ENCODE peak calls at places on chromosomes 2 and 18, in ten cellular contexts. B, X, M, W, T, Y, V, K, N and E are unnamed samples.

GRCh38 chr18:22113144-22113813 is 56.1 kb upstream of the GATA6 start:
- DNase-seq in K (no peak), T (no peak), Y (no peak), B (no peak), X (no peak), N (no peak), W (peak; percentile 88), V (no peak), M (peak; percentile 86), E (no peak)

GRCh38 chr2:33275689-33276444 is 200.6 kb upstream of the RASGRP3 start:
- DNase-seq in X (peak; percentile 95), W (no peak), N (peak; percentile 40), Y (no peak), K (no peak), T (peak; percentile 58), M (peak; percentile 61), B (no peak), V (no peak), E (peak; percentile 94)

GRCh38 chr18:37243756-37244155 is 321.8 kb downstream of the CELF4 start:
- DNase-seq in B (no peak), W (no peak), T (no peak), Y (no peak), K (no peak), V (no peak), X (no peak), N (no peak), M (no peak), E (no peak)

GRCh38 chr2:237282568-237283128 is 131.3 kb downstream of the COL6A3 start:
- DNase-seq in V (no peak), K (no peak), B (no peak), N (no peak), Y (no peak), W (no peak), X (no peak), M (no peak), T (peak; percentile 57), E (no peak)

GRCh38 chr2:103810875-103811274 is 1043.0 kb upstream of the POU3F3 start:
- DNase-seq in T (no peak), B (no peak), Y (no peak), M (no peak), V (no peak), X (no peak), W (no peak), N (no peak), K (no peak), E (no peak)

GRCh38 chr18:50816767-50817166 is 3.0 kb downstream of the MRO start:
- DNase-seq in X (no peak), B (no peak), W (no peak), T (no peak), N (no peak), Y (no peak), V (no peak), M (no peak), K (no peak), E (no peak)

GRCh38 chr18:3710712-3711269 is 260.8 kb downstream of the TGIF1 start:
- DNase-seq in W (no peak), N (no peak), M (peak; percentile 75), V (no peak), Y (no peak), B (peak; percentile 34), X (no peak), T (peak; percentile 34), K (no peak), E (no peak)

GRCh38 chr2:237060518-237061312 is 25.0 kb upstream of the COPS8 start:
- DNase-seq in X (peak; percentile 83), B (peak; percentile 68), M (peak; percentile 31), T (peak; percentile 53), N (peak; percentile 42), Y (peak; percentile 49), V (peak; percentile 36), K (no peak), W (no peak), E (peak; percentile 45)

GRCh38 chr18:26004827-26005226 is 85.6 kb downstream of the SS18 start:
- DNase-seq in W (no peak), N (no peak), X (no peak), K (no peak), V (no peak), M (no peak), B (no peak), Y (no peak), T (no peak), E (no peak)

GRCh38 chr2:150517951-150518680 is 30.6 kb upstream of the RND3 start:
- DNase-seq in B (no peak), V (no peak), K (no peak), T (peak; percentile 82), X (peak; percentile 75), W (no peak), M (no peak), Y (no peak), N (no peak), E (no peak)

GRCh38 chr2:3267869-3268704 is 109.5 kb downstream of the EIPR1 start:
- DNase-seq in V (no peak), W (no peak), B (no peak), T (no peak), M (peak; percentile 25), N (no peak), Y (no peak), K (no peak), X (no peak), E (no peak)

GRCh38 chr2:227608469-227609338 is 5.9 kb downstream of the SCYGR3 start:
- DNase-seq in K (no peak), X (no peak), M (no peak), B (peak; percentile 31), Y (no peak), W (no peak), N (no peak), T (no peak), V (no peak), E (no peak)

GRCh38 chr2:64287321-64287720 is 143.1 kb upstream of the PELI1 start:
- DNase-seq in T (no peak), M (no peak), X (no peak), V (no peak), N (no peak), W (no peak), K (no peak), Y (no peak), B (no peak), E (no peak)

GRCh38 chr2:85678794-85679672 is 11.0 kb upstream of the SFTPB start:
- DNase-seq in T (peak; percentile 51), Y (peak; percentile 86), N (peak; percentile 59), M (peak; percentile 95), W (peak; percentile 95), K (peak; percentile 76), V (peak; percentile 68), B (peak; percentile 95), X (peak; percentile 87), E (no peak)

GRCh38 chr18:48486762-48487161 is 52.1 kb upstream of the CTIF start:
- DNase-seq in Y (no peak), V (no peak), X (peak; percentile 76), K (no peak), W (no peak), B (no peak), T (peak; percentile 43), M (no peak), N (no peak), E (no peak)

GRCh38 chr2:221144909-221145308 is 427.2 kb downstream of the EPHA4 start:
- DNase-seq in N (no peak), Y (no peak), V (no peak), T (no peak), W (no peak), B (no peak), M (no peak), X (no peak), K (no peak), E (no peak)

GRCh38 chr2:30362468-30363081 is 84.5 kb upstream of the LCLAT1 start:
- DNase-seq in K (no peak), V (no peak), N (no peak), T (peak; percentile 45), X (no peak), Y (no peak), B (no peak), W (no peak), M (no peak), E (no peak)

GRCh38 chr2:233267516-233268245 is 16.2 kb downstream of the ATG16L1 start:
- DNase-seq in T (no peak), M (no peak), X (no peak), V (no peak), B (no peak), Y (peak; percentile 41), K (peak; percentile 30), N (no peak), W (no peak), E (no peak)

GRCh38 chr2:234368861-234369261 is 128.0 kb downstream of the ARL4C start:
- DNase-seq in X (no peak), Y (no peak), K (no peak), N (no peak), T (peak; percentile 29), M (no peak), W (no peak), V (no peak), B (peak; percentile 55), E (peak; percentile 77)

GRCh38 chr2:8145385-8145784 is 536.5 kb upstream of the ID2 start:
- DNase-seq in Y (no peak), V (no peak), T (no peak), B (no peak), M (no peak), X (no peak), W (no peak), N (no peak), K (no peak), E (no peak)

GRCh38 chr2:112184121-112184520 is 45.9 kb downstream of the FBLN7 start:
- DNase-seq in K (no peak), T (no peak), B (no peak), M (no peak), X (no peak), Y (peak; percentile 8), W (no peak), V (no peak), N (no peak), E (no peak)

GRCh38 chr2:181715033-181715630 is 34.8 kb upstream of the NEUROD1 start:
- DNase-seq in V (peak; percentile 66), T (peak; percentile 77), M (peak; percentile 49), K (peak; percentile 44), W (no peak), X (peak; percentile 89), N (peak; percentile 72), Y (peak; percentile 57), B (peak; percentile 87), E (peak; percentile 78)